ENCODE peak calls at places on chromosome 21, in eight cellular contexts. K is caudate nucleus, H is WTC11, J is H54, Z is HEK293T, Q is anterior cingulate cortex, O is AG09309, W is OCI-LY7. B is an unnamed sample.

GRCh38 chr21:38299651-38300050 is 42.9 kb downstream of the KCNJ15 start:
- DNase-seq in J (no peak), H (no peak), O (no peak), Z (no peak), Q (no peak), W (no peak), K (no peak), B (no peak)

GRCh38 chr21:45935628-45936027 is 45.9 kb upstream of the COL6A1 start:
- DNase-seq in Z (no peak), Q (no peak), H (no peak), O (no peak), W (no peak), J (no peak), K (no peak), B (peak)

GRCh38 chr21:34690041-34690792 is 21.4 kb downstream of the CLIC6 start:
- DNase-seq in W (no peak), Q (no peak), K (no peak), H (no peak), J (no peak), O (no peak), Z (no peak), B (no peak)

GRCh38 chr21:34126269-34126668 is 52.9 kb downstream of the MRPS6 start:
- DNase-seq in W (no peak), J (no peak), Z (no peak), K (peak), H (no peak), Q (no peak), O (no peak), B (peak)

GRCh38 chr21:41939391-41939790 is 14.4 kb downstream of the C2CD2 start:
- DNase-seq in O (no peak), K (no peak), W (no peak), J (no peak), Z (no peak), H (no peak), Q (no peak), B (no peak)

GRCh38 chr21:29386803-29387202 is 88.1 kb downstream of the BACH1 start:
- DNase-seq in W (no peak), K (no peak), Q (no peak), H (no peak), O (no peak), Z (no peak), J (no peak), B (no peak)

GRCh38 chr21:43770066-43770655 is 5.9 kb downstream of the CSTB start:
- DNase-seq in K (no peak), J (no peak), W (no peak), Q (no peak), Z (no peak), O (no peak), H (no peak), B (no peak)

GRCh38 chr21:42616366-42617340 is 36.8 kb upstream of the PDE9A start:
- DNase-seq in K (no peak), W (no peak), H (no peak), Q (no peak), Z (no peak), J (no peak), O (no peak), B (no peak)

GRCh38 chr21:43971201-43971991 is 40.7 kb upstream of the TRAPPC10 start:
- DNase-seq in H (no peak), J (no peak), O (no peak), Z (no peak), Q (peak), W (no peak), K (peak), B (no peak)

GRCh38 chr21:43908167-43908566 is 43.1 kb downstream of the AGPAT3 start:
- DNase-seq in K (no peak), W (no peak), H (no peak), Z (no peak), J (no peak), Q (no peak), O (no peak), B (no peak)

GRCh38 chr21:34807881-34808568 is 139.2 kb downstream of the CLIC6 start:
- DNase-seq in W (peak), Z (no peak), O (peak), J (peak), K (no peak), H (no peak), Q (no peak), B (peak)

GRCh38 chr21:29302340-29302991 is 3.7 kb downstream of the BACH1 start:
- DNase-seq in H (no peak), O (no peak), J (no peak), K (no peak), Z (no peak), W (no peak), Q (no peak), B (peak)

GRCh38 chr21:35909456-35910178 is 150.7 kb downstream of the SETD4 start:
- DNase-seq in J (no peak), H (no peak), W (no peak), K (no peak), O (no peak), Z (no peak), Q (no peak), B (no peak)

GRCh38 chr21:36210779-36211659 is 54.4 kb downstream of the DOP1B start:
- DNase-seq in J (no peak), H (no peak), O (no peak), Q (no peak), Z (no peak), W (no peak), K (no peak), B (peak)

GRCh38 chr21:41914358-41914757 is 35.2 kb upstream of the PRDM15 start:
- DNase-seq in W (no peak), H (no peak), Q (no peak), K (no peak), Z (no peak), J (no peak), O (no peak), B (no peak)

GRCh38 chr21:14215971-14216621 is at the start of gene RBM11:
- DNase-seq in W (peak), J (no peak), K (peak), H (peak), Z (peak), O (no peak), Q (peak), B (peak)

GRCh38 chr21:27550258-27550657 is 583.4 kb upstream of the ADAMTS5 start:
- DNase-seq in J (no peak), K (no peak), O (no peak), Q (no peak), H (no peak), W (no peak), Z (no peak), B (no peak)

GRCh38 chr21:18384771-18385170 is 18.8 kb downstream of the TMPRSS15 start:
- DNase-seq in J (peak), Z (peak), O (no peak), Q (no peak), K (no peak), W (peak), H (no peak), B (peak)

GRCh38 chr21:44579833-44580144 is 615 bp downstream of the KRTAP10-5 start:
- DNase-seq in K (no peak), W (no peak), Q (no peak), Z (no peak), J (no peak), H (no peak), O (no peak), B (no peak)

GRCh38 chr21:39633770-39634181 is 21.0 kb downstream of the B3GALT5 start:
- DNase-seq in Q (no peak), H (no peak), O (peak), J (peak), W (no peak), Z (no peak), K (no peak), B (peak)

GRCh38 chr21:22892041-22892440 is 1893.8 kb downstream of the NCAM2 start:
- DNase-seq in Z (no peak), O (no peak), Q (no peak), H (no peak), J (no peak), K (no peak), W (no peak), B (no peak)

GRCh38 chr21:35974801-35975200 is 85.5 kb downstream of the SETD4 start:
- DNase-seq in K (no peak), W (no peak), O (no peak), Q (no peak), H (no peak), Z (no peak), J (no peak), B (peak)

GRCh38 chr21:15839601-15840000 is 109.8 kb downstream of the USP25 start:
- DNase-seq in Q (no peak), O (no peak), J (no peak), W (no peak), H (no peak), Z (no peak), K (no peak), B (no peak)

GRCh38 chr21:36980280-36981048 is 14.0 kb upstream of the HLCS start:
- DNase-seq in Q (peak), O (no peak), K (no peak), H (peak), W (no peak), Z (no peak), J (no peak), B (peak)